ENCODE peak calls at places on chromosomes 11 and 22, in seven cellular contexts. V is AG04450, C is bronchial epithelial cell, O is brain microvascular endothelial cell, X is endothelial cell, W is HFFc6, B is AG04449. M is an unnamed sample.

GRCh38 chr11:117481885-117482284 is 154.2 kb downstream of the CEP164 start:
- DNase-seq in V (no peak), C (no peak), O (no peak), X (no peak), W (no peak), B (no peak), M (no peak)

GRCh38 chr22:30251661-30252226 is 5.2 kb upstream of the LIF start:
- DNase-seq in V (no peak), C (peak), O (peak), X (no peak), W (peak), B (no peak), M (no peak)

GRCh38 chr11:75583710-75584658 is 21.9 kb downstream of the SERPINH1 start:
- DNase-seq in V (no peak), C (no peak), O (no peak), X (peak), W (no peak), B (no peak), M (peak)

GRCh38 chr11:10490398-10491232 is 35.6 kb downstream of the AMPD3 start:
- DNase-seq in V (peak), C (peak), O (peak), X (no peak), W (peak), B (peak), M (no peak)

GRCh38 chr22:46726066-46726985 is 11.7 kb downstream of the CERK start:
- DNase-seq in V (no peak), C (no peak), O (no peak), X (no peak), W (no peak), B (no peak), M (no peak)

GRCh38 chr11:103327721-103328120 is 218.5 kb downstream of the DYNC2H1 start:
- DNase-seq in V (no peak), C (no peak), O (peak), X (no peak), W (no peak), B (no peak), M (no peak)

GRCh38 chr11:124745835-124746620 is 6.0 kb downstream of the VSIG2 start:
- DNase-seq in V (no peak), C (no peak), O (no peak), X (no peak), W (no peak), B (no peak), M (peak)

GRCh38 chr11:78325274-78325781 is 92.3 kb downstream of the GAB2 start:
- DNase-seq in V (no peak), C (no peak), O (no peak), X (no peak), W (no peak), B (no peak), M (no peak)

GRCh38 chr11:40175980-40176379 is 1283.5 kb downstream of the LRRC4C start:
- DNase-seq in V (no peak), C (no peak), O (no peak), X (no peak), W (no peak), B (no peak), M (no peak)

GRCh38 chr11:27401280-27401679 is 38.3 kb upstream of the CCDC34 start:
- DNase-seq in V (no peak), C (peak), O (no peak), X (no peak), W (no peak), B (no peak), M (no peak)

GRCh38 chr11:25349537-25349936 is 852.7 kb downstream of the LUZP2 start:
- DNase-seq in V (no peak), C (no peak), O (no peak), X (no peak), W (no peak), B (no peak), M (no peak)

GRCh38 chr11:100830978-100831732 is 144.1 kb downstream of the ARHGAP42 start:
- DNase-seq in V (no peak), C (peak), O (peak), X (no peak), W (peak), B (peak), M (no peak)

GRCh38 chr11:13320688-13321087 is 43.1 kb downstream of the BMAL1 start:
- DNase-seq in V (no peak), C (no peak), O (no peak), X (no peak), W (no peak), B (no peak), M (no peak)

GRCh38 chr11:128323381-128323780 is 264.0 kb downstream of the ETS1 start:
- DNase-seq in V (no peak), C (no peak), O (peak), X (no peak), W (peak), B (no peak), M (peak)

GRCh38 chr11:2517016-2517385 is 72.2 kb downstream of the KCNQ1 start:
- DNase-seq in V (no peak), C (no peak), O (no peak), X (peak), W (no peak), B (no peak), M (no peak)
- TF ChIP-seq CTCF in V (no peak), C (no peak), O (no peak), X (no peak), W (no peak), B (no peak), M (no peak)

DNA sequence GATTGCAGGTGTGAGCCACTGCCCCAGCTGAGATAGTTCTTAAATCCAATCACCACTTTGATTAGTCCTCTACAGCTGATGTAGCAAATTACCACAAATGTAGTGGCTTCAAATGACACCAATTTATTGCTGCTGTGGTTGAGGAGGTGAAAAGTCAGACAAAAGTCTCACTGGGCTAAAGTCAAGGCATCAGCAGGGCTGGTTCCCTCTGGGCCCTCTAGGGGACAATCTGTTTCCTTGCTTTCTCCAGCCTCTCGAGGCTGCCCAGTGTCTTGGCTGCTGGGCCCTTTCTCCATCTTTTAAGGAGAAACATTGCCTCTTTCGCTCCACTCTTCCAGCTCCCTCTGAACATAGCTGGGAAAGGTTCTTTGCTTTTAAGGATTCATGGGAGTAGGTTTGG is 50.5 kb upstream of the SHANK2 start:
- DNase-seq in V (no peak), C (no peak), O (no peak), X (no peak), W (no peak), B (no peak), M (no peak)
- TF ChIP-seq CTCF in V (no peak), C (peak), O (peak), X (no peak), W (peak), B (no peak), M (no peak)

DNA sequence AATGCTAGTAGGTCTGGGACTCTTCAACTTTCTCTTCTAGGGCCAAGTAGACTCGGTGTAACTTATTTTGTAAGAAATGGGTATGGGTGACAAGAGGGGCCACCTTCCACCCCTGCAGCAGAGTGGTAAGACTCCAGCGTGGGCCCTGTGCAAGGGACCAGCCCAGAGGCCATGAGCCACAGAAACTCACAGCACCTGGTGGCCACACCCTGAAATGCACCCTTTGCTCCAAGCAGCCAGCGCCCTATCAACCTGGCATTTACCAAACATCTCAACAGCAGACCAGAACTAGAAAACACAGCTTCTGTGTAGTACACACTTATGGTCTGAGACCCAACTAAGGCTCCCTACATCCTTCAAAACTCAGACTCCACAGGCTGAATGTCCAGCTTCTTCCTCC is 5.7 kb downstream of the CDCA5 start:
- DNase-seq in V (no peak), C (peak), O (peak), X (peak), W (peak), B (no peak), M (peak)
- TF ChIP-seq CTCF in V (peak), C (peak), O (peak), X (peak), W (peak), B (peak), M (peak)

DNA sequence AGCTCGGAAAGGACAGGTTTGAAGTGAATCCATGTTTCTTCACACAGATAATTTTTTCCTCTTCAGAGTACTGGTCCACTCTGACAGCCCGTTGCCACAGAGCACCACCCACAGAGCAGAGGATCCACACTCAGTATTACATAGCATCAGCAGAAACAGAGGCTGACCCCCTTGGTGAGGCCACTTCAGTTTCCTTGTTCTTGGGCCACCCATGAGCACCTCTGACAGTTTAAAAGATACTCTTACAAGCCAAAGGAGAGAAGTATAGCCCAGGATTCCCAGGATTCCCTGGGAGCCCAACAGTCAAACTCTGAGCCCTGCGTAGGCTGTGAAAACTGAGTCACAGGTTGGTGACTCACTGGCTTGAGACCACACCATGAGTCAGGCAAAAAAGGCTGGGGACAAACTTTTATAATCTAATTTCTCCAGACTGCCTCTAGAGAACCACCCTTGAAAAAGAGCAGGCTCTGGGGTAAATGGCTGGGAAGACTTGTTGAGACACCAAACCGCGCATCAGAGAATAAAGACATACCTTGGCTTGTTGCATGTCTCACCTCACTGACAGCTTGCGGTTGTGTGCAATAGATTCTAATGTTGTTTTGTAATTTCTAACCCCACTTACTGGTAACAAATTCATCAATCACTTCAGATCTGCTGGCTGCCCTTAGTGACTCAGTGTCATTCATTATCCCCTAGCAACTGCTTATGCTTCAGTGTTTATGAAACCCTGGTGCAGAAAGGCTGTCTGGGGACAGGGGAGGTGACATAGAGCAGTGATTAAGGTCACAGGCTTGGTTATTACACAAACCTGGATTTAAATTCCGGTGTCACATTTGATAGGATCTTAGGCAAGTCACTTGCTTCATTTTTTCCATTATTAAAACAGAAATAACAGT is 56.9 kb upstream of the PRSS23 start:
- DNase-seq in V (peak), C (peak), O (peak), X (no peak), W (peak), B (peak), M (no peak)
- TF ChIP-seq CTCF in V (no peak), C (no peak), O (no peak), X (no peak), W (no peak), B (no peak), M (no peak)

DNA sequence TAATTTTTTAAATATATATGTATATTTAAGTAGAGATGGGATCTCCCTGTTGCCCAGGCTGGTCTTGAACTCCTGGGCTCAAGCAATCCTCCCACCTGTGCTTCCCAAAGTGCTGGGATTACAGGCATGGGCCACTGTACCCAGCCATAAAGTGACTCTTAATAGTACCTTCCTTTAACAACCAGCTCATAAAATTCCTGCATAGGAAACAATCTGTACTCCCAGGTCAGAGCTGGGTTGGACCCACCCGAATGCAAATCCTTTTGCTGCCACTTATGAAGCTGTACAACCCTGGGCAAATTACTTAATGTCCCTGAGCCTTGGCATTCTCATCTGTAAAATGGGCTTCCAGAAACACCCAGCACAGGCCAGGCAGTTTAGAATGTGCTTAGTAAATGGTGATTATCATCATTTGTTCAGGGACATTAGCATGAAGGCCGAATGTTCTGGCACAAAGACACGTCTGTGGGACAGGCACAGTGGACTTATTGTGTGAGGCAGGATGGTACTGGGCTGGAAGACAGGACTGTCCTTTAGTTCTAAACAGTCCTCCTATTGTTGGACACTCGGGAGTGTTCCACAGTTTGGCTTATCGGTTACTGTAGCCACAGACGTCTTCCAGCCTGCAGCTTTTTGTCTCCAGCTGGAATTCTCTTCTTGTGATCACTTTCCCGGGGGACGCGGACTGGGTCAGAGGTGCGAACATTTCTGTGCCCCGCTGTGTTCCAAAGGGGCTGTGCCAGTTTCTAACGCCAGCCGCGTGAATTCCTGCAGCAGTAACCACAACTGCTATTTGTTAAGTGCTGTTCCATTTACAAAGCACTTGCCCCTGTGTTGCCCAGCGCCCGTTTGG is 6.0 kb downstream of the PDXP start:
- DNase-seq in V (no peak), C (no peak), O (no peak), X (no peak), W (no peak), B (no peak), M (no peak)
- TF ChIP-seq CTCF in V (no peak), C (no peak), O (no peak), X (no peak), W (no peak), B (no peak), M (no peak)

DNA sequence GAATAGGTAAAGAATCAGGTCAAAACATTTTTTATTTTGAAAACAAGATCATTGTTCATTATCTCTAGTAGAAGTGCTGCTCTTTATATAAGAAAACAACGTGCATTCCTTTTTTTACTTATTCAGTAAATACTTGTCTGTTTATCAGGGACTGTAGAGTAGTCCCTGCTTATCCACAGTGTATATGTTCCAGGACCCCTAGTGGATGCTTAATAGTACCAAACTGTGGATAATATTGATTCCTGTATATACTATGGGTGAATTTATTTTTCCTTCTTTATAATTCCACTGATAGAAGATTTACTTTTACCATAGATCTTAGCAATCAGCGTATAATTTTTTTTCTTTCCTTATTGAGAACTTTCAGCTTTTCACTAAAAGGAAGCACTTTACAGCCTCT is 32.6 kb downstream of the CEP295 start:
- DNase-seq in V (no peak), C (no peak), O (no peak), X (no peak), W (no peak), B (no peak), M (no peak)
- TF ChIP-seq CTCF in V (peak), C (no peak), O (peak), X (no peak), W (peak), B (no peak), M (no peak)

GRCh38 chr11:130314184-130314748 is 451 bp downstream of the ZBTB44 start:
- DNase-seq in V (no peak), C (no peak), O (peak), X (peak), W (peak), B (no peak), M (peak)
- TF ChIP-seq CTCF in V (no peak), C (no peak), O (no peak), X (no peak), W (no peak), B (no peak), M (no peak)

DNA sequence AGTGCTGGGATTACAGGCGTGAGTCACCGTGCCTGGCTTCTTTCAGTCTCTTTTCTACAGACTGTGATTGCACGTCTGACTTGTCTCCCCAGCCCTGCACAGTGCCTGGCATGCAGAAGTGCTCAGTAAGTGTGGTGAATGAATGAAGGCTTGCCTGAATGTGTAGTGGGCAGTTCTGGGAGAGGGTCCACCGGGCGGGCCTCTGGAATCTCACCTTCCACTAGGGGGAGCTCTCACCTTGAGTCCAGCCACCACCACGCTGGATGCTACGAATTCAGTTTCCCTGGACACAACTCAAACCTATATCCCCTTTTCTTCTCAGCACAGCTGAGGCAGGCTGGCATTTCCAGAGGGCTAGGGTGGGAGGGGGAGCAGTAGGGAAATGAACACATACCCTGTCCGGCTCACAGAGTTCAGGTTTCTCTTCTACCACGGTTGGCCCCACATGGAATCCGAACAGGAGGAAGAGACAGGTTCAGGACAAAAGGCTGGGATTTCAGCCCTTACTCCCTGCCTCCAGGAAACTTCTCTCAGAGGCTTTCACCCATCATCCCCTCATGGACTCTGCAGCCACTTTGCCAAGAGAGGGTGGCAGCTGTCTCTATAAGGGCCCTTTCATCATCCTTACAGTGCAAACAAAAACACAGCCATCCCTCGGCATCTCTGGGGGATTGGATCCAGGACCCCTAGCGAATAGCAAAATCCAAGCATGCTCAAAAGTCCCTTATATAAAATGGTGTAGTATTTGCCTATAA is 86.8 kb downstream of the NECTIN1 start:
- DNase-seq in V (no peak), C (peak), O (peak), X (no peak), W (peak), B (no peak), M (peak)
- TF ChIP-seq CTCF in V (peak), C (peak), O (peak), X (peak), W (peak), B (peak), M (peak)

M was measured in GM10248.